ENCODE peak calls at places on chromosomes 2 and 18, in ten cellular contexts. M is stimulated activated CD4-positive, alpha-beta T cell treated with anti-CD3 and anti-CD28 coated beads, Interleukin-15, amount 100 ng/mL, for 24 hours; R is MCF 10A; W is esophagus squamous epithelium; H is brain microvascular endothelial cell; K is aorta; L is Ammon's horn; Y is AG08396; T is neuronal stem cell; X is hepatocyte. N is an unnamed sample.
A peak's percentile ranks its signal among the peaks of the same experiment; 100 is the strongest.

GRCh38 chr2:204860249-204860648 is 315.0 kb downstream of the PARD3B start:
- DNase-seq in L (peak; percentile 78), W (no peak), R (no peak), Y (peak; percentile 5), T (no peak), H (no peak), M (no peak), X (no peak), K (no peak), N (no peak)

GRCh38 chr2:9914384-9915065 is 37.0 kb upstream of the GRHL1 start:
- DNase-seq in W (no peak), M (peak; percentile 74), X (peak; percentile 24), R (peak; percentile 92), Y (peak; percentile 16), H (peak; percentile 74), L (no peak), K (no peak), T (no peak), N (no peak)

GRCh38 chr2:18422416-18423165 is 137.9 kb downstream of the RDH14 start:
- DNase-seq in W (no peak), X (no peak), R (no peak), L (no peak), Y (no peak), T (no peak), K (no peak), H (no peak), M (no peak), N (no peak)

GRCh38 chr2:108200569-108200968 is 39.2 kb upstream of the SULT1C3 start:
- DNase-seq in R (no peak), T (no peak), L (no peak), W (no peak), Y (no peak), K (no peak), X (peak; percentile 28), H (no peak), M (no peak), N (no peak)

GRCh38 chr2:159042115-159042850 is 73.8 kb downstream of the TANC1 start:
- DNase-seq in Y (no peak), H (no peak), R (peak; percentile 78), T (no peak), W (no peak), K (no peak), X (no peak), L (no peak), M (no peak), N (no peak)

GRCh38 chr18:77102246-77103040 is 30.1 kb downstream of the MBP start:
- DNase-seq in H (peak; percentile 57), R (peak; percentile 33), K (no peak), X (no peak), T (no peak), Y (peak; percentile 72), W (no peak), L (no peak), M (no peak), N (no peak)

GRCh38 chr2:80293026-80293425 is 11.5 kb downstream of the LRRTM1 start:
- DNase-seq in Y (no peak), M (no peak), L (peak; percentile 81), H (no peak), W (no peak), X (no peak), R (no peak), K (no peak), T (no peak), N (no peak)

GRCh38 chr2:218145124-218145523 is 19.3 kb downstream of the CXCR2 start:
- DNase-seq in T (no peak), R (peak; percentile 91), Y (no peak), M (no peak), W (no peak), H (no peak), K (no peak), X (peak; percentile 60), L (no peak), N (no peak)

GRCh38 chr2:105394951-105395611 is 3.8 kb downstream of the FHL2 start:
- DNase-seq in W (no peak), K (no peak), R (no peak), M (no peak), Y (no peak), H (peak; percentile 70), L (no peak), T (no peak), X (no peak), N (peak; percentile 31)

GRCh38 chr2:185456517-185456916 is 282.1 kb upstream of the FSIP2 start:
- DNase-seq in X (no peak), L (no peak), M (no peak), R (peak; percentile 87), W (no peak), Y (no peak), K (no peak), T (no peak), H (no peak), N (no peak)

GRCh38 chr2:47904903-47905453 is 1.3 kb downstream of the FBXO11 start:
- DNase-seq in L (no peak), R (peak; percentile 24), T (peak; percentile 41), K (peak; percentile 83), X (no peak), W (no peak), H (no peak), Y (no peak), M (no peak), N (no peak)

GRCh38 chr2:86661333-86661732 is 37.7 kb upstream of the RNF103 start:
- DNase-seq in R (no peak), X (no peak), H (peak; percentile 19), T (no peak), W (no peak), Y (no peak), K (no peak), L (no peak), M (no peak), N (no peak)

GRCh38 chr2:231241755-231242507 is 43.5 kb downstream of the ARMC9 start:
- DNase-seq in R (no peak), T (no peak), Y (no peak), H (no peak), K (no peak), X (no peak), M (no peak), L (peak; percentile 34), W (no peak), N (no peak)

GRCh38 chr2:120978359-120979050 is 242.8 kb downstream of the GLI2 start:
- DNase-seq in X (no peak), L (no peak), W (no peak), Y (peak; percentile 37), H (peak; percentile 16), R (peak; percentile 41), T (no peak), K (peak; percentile 58), M (no peak), N (no peak)

GRCh38 chr2:27086722-27087446 is at the start of gene KHK:
- DNase-seq in X (peak; percentile 68), L (no peak), T (no peak), M (peak; percentile 55), Y (no peak), K (peak; percentile 85), H (no peak), W (no peak), R (peak; percentile 46), N (peak; percentile 83)

GRCh38 chr2:33518929-33519328 is 42.5 kb downstream of the RASGRP3 start:
- DNase-seq in H (peak; percentile 20), T (no peak), X (no peak), L (no peak), R (peak; percentile 53), K (no peak), W (no peak), M (no peak), Y (no peak), N (no peak)

GRCh38 chr2:238978507-238978906 is 130.6 kb downstream of the TWIST2 start:
- DNase-seq in H (no peak), R (peak; percentile 20), W (no peak), T (no peak), L (no peak), X (no peak), K (no peak), Y (no peak), M (no peak), N (no peak)

GRCh38 chr2:8633186-8633734 is 48.6 kb upstream of the ID2 start:
- DNase-seq in T (no peak), K (peak; percentile 61), W (no peak), L (no peak), X (no peak), M (no peak), Y (no peak), R (no peak), H (no peak), N (no peak)

GRCh38 chr2:118255301-118255700 is 167.0 kb downstream of the INSIG2 start:
- DNase-seq in X (no peak), W (no peak), T (no peak), K (no peak), H (no peak), R (no peak), M (no peak), L (no peak), Y (no peak), N (no peak)

GRCh38 chr2:125643585-125643984 is 1012.4 kb upstream of the GYPC start:
- DNase-seq in Y (no peak), R (no peak), H (no peak), K (no peak), W (no peak), T (no peak), M (no peak), L (no peak), X (no peak), N (no peak)

GRCh38 chr18:61892683-61893303 is at the start of gene RNF152:
- DNase-seq in M (peak; percentile 35), T (peak; percentile 48), L (peak; percentile 40), H (no peak), X (peak; percentile 61), Y (peak; percentile 34), K (peak; percentile 74), W (no peak), R (no peak), N (no peak)

GRCh38 chr2:121205321-121205942 is 79.6 kb downstream of the TFCP2L1 start:
- DNase-seq in T (no peak), L (peak; percentile 37), K (no peak), X (no peak), H (peak; percentile 49), R (peak; percentile 33), M (no peak), W (no peak), Y (peak; percentile 39), N (no peak)

GRCh38 chr2:171334171-171334570 is 99.6 kb downstream of the METTL8 start:
- DNase-seq in T (no peak), W (no peak), R (no peak), M (no peak), L (no peak), Y (no peak), K (no peak), H (no peak), X (no peak), N (no peak)

GRCh38 chr2:71668326-71669057 is 215.1 kb downstream of the DYSF start:
- DNase-seq in H (no peak), W (no peak), Y (no peak), X (no peak), M (no peak), L (no peak), R (no peak), T (no peak), K (peak; percentile 55), N (peak; percentile 55)

GRCh38 chr18:45248240-45248903 is 366.9 kb upstream of the SLC14A2 start:
- DNase-seq in T (no peak), R (no peak), K (no peak), H (peak; percentile 69), L (peak; percentile 12), W (no peak), M (no peak), Y (peak; percentile 66), X (no peak), N (peak; percentile 81)

N was measured in coronary artery.